ENCODE peak calls at places on chromosomes 12 and 14, in four cellular contexts. T is fibroblast of the aortic adventitia, W is nephron progenitor cell, G is Peyer's patch. Z is an unnamed sample.

GRCh38 chr12:123948401-123949117 is 24.1 kb downstream of the CCDC92 start:
- DNase-seq in T (no peak), W (no peak), G (no peak), Z (no peak)

GRCh38 chr12:86256169-86256568 is at the start of gene MGAT4C:
- DNase-seq in T (no peak), W (no peak), G (no peak), Z (no peak)

GRCh38 chr12:7374423-7375144 is 69.4 kb downstream of the CD163L1 start:
- DNase-seq in T (peak), W (peak), G (peak), Z (peak)

GRCh38 chr14:91144425-91145145 is 30.7 kb downstream of the DGLUCY start:
- DNase-seq in T (peak), W (no peak), G (no peak), Z (no peak)

GRCh38 chr12:111840831-111841230 is 1.2 kb upstream of the MAPKAPK5 start:
- DNase-seq in T (peak), W (no peak), G (no peak), Z (no peak)

GRCh38 chr14:23722675-23723074 is 86.5 kb downstream of the DHRS2 start:
- DNase-seq in T (no peak), W (no peak), G (no peak), Z (no peak)

GRCh38 chr12:99039367-99040120 is 394.5 kb downstream of the APAF1 start:
- DNase-seq in T (no peak), W (no peak), G (no peak), Z (no peak)

GRCh38 chr14:97626088-97626487 is 828.9 kb downstream of the VRK1 start:
- DNase-seq in T (no peak), W (no peak), G (no peak), Z (no peak)

GRCh38 chr12:76790564-76791552 is 26.9 kb downstream of the ZDHHC17 start:
- DNase-seq in T (peak), W (no peak), G (no peak), Z (no peak)

GRCh38 chr12:50862316-50862715 is 19.6 kb downstream of the TMPRSS12 start:
- DNase-seq in T (peak), W (no peak), G (no peak), Z (no peak)

GRCh38 chr12:54759751-54760150 is 94.6 kb upstream of the MUCL1 start:
- DNase-seq in T (peak), W (peak), G (no peak), Z (peak)

GRCh38 chr14:66117600-66117999 is 368.6 kb upstream of the CCDC196 start:
- DNase-seq in T (peak), W (no peak), G (no peak), Z (peak)

GRCh38 chr14:86533834-86534233 is 1003.9 kb downstream of the FLRT2 start:
- DNase-seq in T (no peak), W (no peak), G (no peak), Z (no peak)

GRCh38 chr12:1993341-1993740 is 10.9 kb downstream of the DCP1B start:
- DNase-seq in T (peak), W (no peak), G (no peak), Z (no peak)

GRCh38 chr14:64191756-64192155 is 102.4 kb downstream of the ESR2 start:
- DNase-seq in T (peak), W (no peak), G (no peak), Z (peak)

GRCh38 chr12:95995238-95996031 is 709 bp downstream of the HAL start:
- DNase-seq in T (no peak), W (no peak), G (no peak), Z (no peak)

GRCh38 chr12:5073838-5074237 is 30.2 kb downstream of the KCNA5 start:
- DNase-seq in T (peak), W (peak), G (no peak), Z (peak)

GRCh38 chr12:3962661-3963483 is 89.7 kb upstream of the PARP11 start:
- DNase-seq in T (no peak), W (no peak), G (peak), Z (peak)

GRCh38 chr12:121786441-121786825 is 7.1 kb downstream of the RHOF start:
- DNase-seq in T (peak), W (no peak), G (peak), Z (peak)

GRCh38 chr14:69005432-69006148 is 26.5 kb upstream of the ACTN1 start:
- DNase-seq in T (peak), W (no peak), G (peak), Z (peak)

GRCh38 chr12:125983094-125983783 is 918.0 kb downstream of the AACS start:
- DNase-seq in T (peak), W (peak), G (peak), Z (peak)

GRCh38 chr12:12156116-12156515 is 85.4 kb downstream of the BCL2L14 start:
- DNase-seq in T (no peak), W (no peak), G (no peak), Z (no peak)

GRCh38 chr14:105492966-105493871 is 2.2 kb downstream of the TEDC1 start:
- DNase-seq in T (no peak), W (peak), G (no peak), Z (no peak)

GRCh38 chr12:121295123-121295745 is 1.3 kb downstream of the CAMKK2 start:
- DNase-seq in T (no peak), W (no peak), G (no peak), Z (peak)

GRCh38 chr14:38079268-38079667 is 128.4 kb upstream of the SSTR1 start:
- DNase-seq in T (no peak), W (no peak), G (no peak), Z (no peak)

GRCh38 chr12:18430425-18431048 is 169.2 kb downstream of the PIK3C2G start:
- DNase-seq in T (peak), W (peak), G (peak), Z (peak)

GRCh38 chr14:106729551-106729950 is 1203.2 kb downstream of the TMEM121 start:
- DNase-seq in T (no peak), W (no peak), G (no peak), Z (no peak)

GRCh38 chr12:32756476-32757158 is 920 bp upstream of the YARS2 start:
- DNase-seq in T (peak), W (no peak), G (no peak), Z (no peak)

GRCh38 chr14:36805116-36805515 is 143.5 kb downstream of the PAX9 start:
- DNase-seq in T (no peak), W (peak), G (no peak), Z (peak)

GRCh38 chr12:47270782-47271664 is 191.3 kb upstream of the AMIGO2 start:
- DNase-seq in T (peak), W (no peak), G (no peak), Z (no peak)

GRCh38 chr12:113961921-113962710 is 4.0 kb downstream of the RBM19 start:
- DNase-seq in T (peak), W (no peak), G (no peak), Z (no peak)

GRCh38 chr14:53893374-53893773 is 63.3 kb downstream of the BMP4 start:
- DNase-seq in T (no peak), W (no peak), G (no peak), Z (no peak)

GRCh38 chr12:78194448-78194847 is 363.8 kb downstream of the NAV3 start:
- DNase-seq in T (peak), W (no peak), G (no peak), Z (no peak)

GRCh38 chr12:11059784-11060183 is 2.3 kb downstream of the TAS2R46 start:
- DNase-seq in T (no peak), W (no peak), G (no peak), Z (no peak)

GRCh38 chr14:72590577-72590976 is 303.3 kb downstream of the DPF3 start:
- DNase-seq in T (no peak), W (no peak), G (peak), Z (no peak)

GRCh38 chr12:107200394-107200793 is 107.0 kb upstream of the CRY1 start:
- DNase-seq in T (peak), W (no peak), G (no peak), Z (peak)

GRCh38 chr14:78997811-78998210 is 827.6 kb downstream of the NRXN3 start:
- DNase-seq in T (peak), W (no peak), G (no peak), Z (no peak)

Z was measured in mesendoderm.